ENCODE peak calls at places on chromosomes 13 and 19, in eight cellular contexts. Z, M, Y, E, X, B, D and A are unnamed samples. For H3K9me3, the result is how much of the 10 kb centered on the place peaks cover.

GRCh38 chr19:38023245-38023644 is 116.2 kb downstream of the SIPA1L3 start:
- DNase-seq in Z (no peak), M (no peak), Y (no peak), E (no peak), X (no peak), B (no peak), D (no peak), A (no peak)

GRCh38 chr13:39567569-39567968 is 35.4 kb downstream of the LHFPL6 start:
- DNase-seq in Z (no peak), M (no peak), Y (no peak), E (no peak), X (no peak), B (no peak), D (no peak), A (no peak)

GRCh38 chr19:42293539-42293938 is 8.4 kb upstream of the PRR19 start:
- DNase-seq in Z (no peak), M (no peak), Y (no peak), E (no peak), X (no peak), B (no peak), D (no peak), A (no peak)

GRCh38 chr19:15926484-15926883 is 7.8 kb downstream of the CYP4F11 start:
- DNase-seq in Z (no peak), M (no peak), Y (no peak), E (no peak), X (no peak), B (no peak), D (no peak), A (no peak)

GRCh38 chr13:50921706-50922105 is 12.1 kb downstream of the RNASEH2B start:
- DNase-seq in Z (no peak), M (no peak), Y (no peak), E (no peak), X (no peak), B (no peak), D (no peak), A (no peak)

GRCh38 chr13:43663474-43664090 is 123.2 kb downstream of the ENOX1 start:
- DNase-seq in Z (no peak), M (no peak), Y (no peak), E (no peak), X (no peak), B (no peak), D (no peak), A (no peak)

GRCh38 chr19:53538378-53539109 is 599 bp downstream of the ZNF331 start:
- DNase-seq in Z (no peak), M (no peak), Y (no peak), E (no peak), X (no peak), B (no peak), D (no peak), A (no peak)

GRCh38 chr13:49457221-49457620 is 13.1 kb downstream of the SETDB2 start:
- DNase-seq in Z (no peak), M (no peak), Y (no peak), E (no peak), X (no peak), B (no peak), D (no peak), A (no peak)

GRCh38 chr19:46254776-46255175 is 25.2 kb downstream of the IGFL1 start:
- DNase-seq in Z (no peak), M (no peak), Y (no peak), E (no peak), X (no peak), B (no peak), D (no peak), A (no peak)

GRCh38 chr19:40139533-40140287 is 49.0 kb upstream of the ZNF780A start:
- DNase-seq in Z (no peak), M (peak), Y (peak), E (no peak), X (no peak), B (no peak), D (peak), A (no peak)

GRCh38 chr19:30416375-30416774 is 44.2 kb downstream of the ZNF536 start:
- DNase-seq in Z (no peak), M (peak), Y (no peak), E (no peak), X (no peak), B (no peak), D (no peak), A (no peak)

GRCh38 chr19:30752876-30753275 is 380.7 kb downstream of the ZNF536 start:
- DNase-seq in Z (no peak), M (peak), Y (no peak), E (no peak), X (no peak), B (no peak), D (no peak), A (no peak)

GRCh38 chr13:42794572-42795275 is 13.3 kb downstream of the FAM216B start:
- DNase-seq in Z (no peak), M (no peak), Y (no peak), E (no peak), X (no peak), B (no peak), D (no peak), A (no peak)

GRCh38 chr13:51814825-51815650 is 11.1 kb upstream of the DHRS12 start:
- DNase-seq in Z (peak), M (no peak), Y (peak), E (peak), X (peak), B (no peak), D (peak), A (peak)

GRCh38 chr19:1221141-1221903 is 15.7 kb downstream of the STK11 start:
- DNase-seq in Z (peak), M (no peak), Y (no peak), E (peak), X (no peak), B (no peak), D (no peak), A (peak)

GRCh38 chr13:39016789-39017188 is 21.1 kb downstream of the PROSER1 start:
- DNase-seq in Z (no peak), M (no peak), Y (peak), E (no peak), X (peak), B (no peak), D (peak), A (no peak)

GRCh38 chr19:1252818-1253513 is 4.6 kb downstream of the MIDN start:
- DNase-seq in Z (peak), M (peak), Y (no peak), E (peak), X (peak), B (no peak), D (peak), A (peak)

GRCh38 chr19:54606891-54607781 is 13.7 kb downstream of the LILRA1 start:
- DNase-seq in Z (no peak), M (peak), Y (no peak), E (peak), X (no peak), B (no peak), D (no peak), A (no peak)

GRCh38 chr19:39661565-39661964 is 5.9 kb downstream of the LGALS16 start:
- DNase-seq in Z (no peak), M (no peak), Y (no peak), E (no peak), X (no peak), B (no peak), D (no peak), A (no peak)

GRCh38 chr13:112774448-112774792 is 84.6 kb downstream of the ATP11A start:
- DNase-seq in Z (no peak), M (no peak), Y (no peak), E (no peak), X (no peak), B (no peak), D (no peak), A (no peak)

GRCh38 chr13:78603240-78603947 is at the start of gene POU4F1:
- DNase-seq in Z (no peak), M (no peak), Y (peak), E (no peak), X (peak), B (no peak), D (peak), A (no peak)

GRCh38 chr19:48608798-48609263 is 2.3 kb downstream of the SPACA4 start:
- DNase-seq in Z (no peak), M (no peak), Y (peak), E (no peak), X (peak), B (no peak), D (peak), A (no peak)

GRCh38 chr19:45824041-45824471 is 8.9 kb upstream of the RSPH6A start:
- DNase-seq in Z (no peak), M (no peak), Y (no peak), E (peak), X (no peak), B (no peak), D (no peak), A (no peak)

GRCh38 chr13:30679483-30680330 is 55.6 kb upstream of the ALOX5AP start:
- DNase-seq in Z (no peak), M (no peak), Y (peak), E (no peak), X (no peak), B (no peak), D (no peak), A (no peak)

GRCh38 chr19:29927944-29928669 is 13.9 kb upstream of the URI1 start:
- DNase-seq in Z (no peak), M (no peak), Y (no peak), E (no peak), X (no peak), B (no peak), D (no peak), A (no peak)

GRCh38 chr13:27593267-27593666 is 27.1 kb downstream of the LNX2 start:
- DNase-seq in Z (no peak), M (no peak), Y (no peak), E (no peak), X (no peak), B (no peak), D (no peak), A (no peak)

GRCh38 chr19:22616659-22617058 is 17.5 kb upstream of the ZNF492 start:
- DNase-seq in Z (no peak), M (no peak), Y (no peak), E (no peak), X (no peak), B (no peak), D (no peak), A (no peak)

GRCh38 chr19:19860756-19861390 is 4.8 kb upstream of the ZNF253 start:
- DNase-seq in Z (no peak), M (no peak), Y (no peak), E (no peak), X (no peak), B (peak), D (peak), A (no peak)

GRCh38 chr19:45402469-45403070 is 2.3 kb downstream of the PPP1R13L start:
- DNase-seq in Z (no peak), M (no peak), Y (peak), E (peak), X (peak), B (no peak), D (peak), A (no peak)

GRCh38 chr19:32186542-32187330 is 158.7 kb upstream of the ZNF507 start:
- DNase-seq in Z (no peak), M (no peak), Y (no peak), E (no peak), X (no peak), B (no peak), D (no peak), A (no peak)

GRCh38 chr13:96052655-96053002 is 572 bp downstream of the UGGT2 start:
- DNase-seq in Z (no peak), M (no peak), Y (peak), E (no peak), X (no peak), B (no peak), D (peak), A (no peak)

GRCh38 chr19:39543477-39543857 is 3.5 kb upstream of the EID2 start:
- DNase-seq in Z (no peak), M (no peak), Y (no peak), E (no peak), X (no peak), B (no peak), D (no peak), A (no peak)

GRCh38 chr19:35562336-35562735 is 1.1 kb downstream of the ATP4A start:
- DNase-seq in Z (no peak), M (no peak), Y (no peak), E (no peak), X (no peak), B (no peak), D (no peak), A (no peak)

GRCh38 chr19:12617646-12618045 is 6.9 kb downstream of the ZNF791 start:
- DNase-seq in Z (no peak), M (no peak), Y (no peak), E (no peak), X (no peak), B (no peak), D (no peak), A (no peak)

GRCh38 chr13:113192279-113192678 is 16.2 kb downstream of the PCID2 start:
- DNase-seq in Z (no peak), M (no peak), Y (no peak), E (no peak), X (no peak), B (no peak), D (no peak), A (no peak)

GRCh38 chr19:246551-246950 is 44.7 kb downstream of the PLPP2 start:
- DNase-seq in Z (no peak), M (no peak), Y (no peak), E (no peak), X (peak), B (no peak), D (no peak), A (no peak)

GRCh38 chr19:43310221-43310620 is 40.9 kb upstream of the PSG9 start:
- DNase-seq in Z (no peak), M (peak), Y (no peak), E (no peak), X (no peak), B (no peak), D (no peak), A (no peak)

GRCh38 chr19:43308244-43308815 is 39.0 kb upstream of the PSG9 start:
- DNase-seq in Z (no peak), M (peak), Y (no peak), E (no peak), X (no peak), B (no peak), D (no peak), A (no peak)

GRCh38 chr19:43311706-43312105 is 41.8 kb upstream of the CD177 start:
- DNase-seq in Z (no peak), M (no peak), Y (no peak), E (no peak), X (no peak), B (no peak), D (no peak), A (no peak)

GRCh38 chr19:43313711-43314495 is 39.6 kb upstream of the CD177 start:
- DNase-seq in Z (no peak), M (peak), Y (no peak), E (no peak), X (no peak), B (no peak), D (no peak), A (no peak)

DNA sequence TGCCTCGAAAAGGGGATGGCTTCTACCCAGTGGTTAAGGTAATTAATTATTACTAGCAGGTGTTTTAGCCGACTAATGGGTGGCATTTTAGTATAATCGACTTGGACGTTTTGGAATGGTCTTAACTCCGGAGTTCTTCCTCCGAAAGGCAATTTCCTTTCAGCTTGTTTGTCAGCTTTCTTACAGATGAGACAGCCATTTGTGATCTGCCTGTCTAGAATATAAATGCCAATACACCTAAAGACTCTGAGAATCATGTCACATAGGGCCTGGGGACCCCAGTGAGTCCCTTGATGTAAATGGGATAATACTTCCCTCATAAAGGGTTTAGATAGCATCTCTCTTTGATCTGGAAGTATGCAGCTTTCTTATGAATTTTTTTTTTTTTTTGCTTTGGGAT is 41.9 kb upstream of the PSG9 start:
- DNase-seq in Z (no peak), M (no peak), Y (no peak), E (no peak), X (no peak), B (no peak), D (no peak), A (no peak)
- H3K9me3 ChIP-seq in Z (under half), M (under half), Y (under half), E (under half), X (under half), B (under half), D (under half), A (under half)

DNA sequence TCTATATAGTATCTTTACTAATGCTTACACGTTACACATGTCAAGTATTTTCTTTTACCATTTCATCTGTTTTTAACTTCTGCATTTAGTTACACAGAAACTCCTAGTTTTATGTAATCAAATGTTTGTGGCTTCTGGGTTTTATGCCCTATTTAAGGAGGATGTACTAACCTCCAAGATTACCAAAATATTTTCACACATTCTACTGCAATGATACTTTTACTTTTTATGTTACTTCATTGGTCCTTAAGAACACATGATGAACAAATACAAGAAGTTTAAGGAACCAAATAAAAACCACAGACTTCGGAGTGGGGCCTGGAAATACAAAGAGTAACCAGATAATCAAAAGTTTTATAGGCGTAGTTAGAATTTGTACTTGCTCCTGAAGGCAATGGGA is 37.2 kb downstream of the ZC3H13 start:
- DNase-seq in Z (no peak), M (no peak), Y (no peak), E (no peak), X (no peak), B (no peak), D (no peak), A (no peak)
- TF ChIP-seq EP300 in Z (no peak), M (no peak), Y (no peak), E (no peak), X (no peak), B (no peak), D (no peak), A (no peak)

GRCh38 chr13:76816394-76816793 is 69.8 kb downstream of the KCTD12 start:
- DNase-seq in Z (no peak), M (no peak), Y (no peak), E (no peak), X (no peak), B (no peak), D (no peak), A (no peak)

GRCh38 chr13:76823969-76824368 is 62.2 kb downstream of the KCTD12 start:
- DNase-seq in Z (no peak), M (no peak), Y (no peak), E (no peak), X (no peak), B (no peak), D (no peak), A (no peak)

GRCh38 chr13:76825415-76825814 is 60.8 kb downstream of the KCTD12 start:
- DNase-seq in Z (no peak), M (no peak), Y (no peak), E (no peak), X (no peak), B (no peak), D (no peak), A (no peak)

GRCh38 chr13:76822691-76823267 is 63.4 kb downstream of the KCTD12 start:
- DNase-seq in Z (no peak), M (no peak), Y (no peak), E (no peak), X (no peak), B (no peak), D (no peak), A (no peak)

GRCh38 chr13:76820759-76821158 is 65.4 kb downstream of the KCTD12 start:
- DNase-seq in Z (peak), M (no peak), Y (no peak), E (no peak), X (no peak), B (no peak), D (no peak), A (peak)
- TF ChIP-seq CTCF in Z (no peak), M (no peak), Y (no peak), E (no peak), X (no peak), B (no peak), D (no peak), A (no peak)

DNA sequence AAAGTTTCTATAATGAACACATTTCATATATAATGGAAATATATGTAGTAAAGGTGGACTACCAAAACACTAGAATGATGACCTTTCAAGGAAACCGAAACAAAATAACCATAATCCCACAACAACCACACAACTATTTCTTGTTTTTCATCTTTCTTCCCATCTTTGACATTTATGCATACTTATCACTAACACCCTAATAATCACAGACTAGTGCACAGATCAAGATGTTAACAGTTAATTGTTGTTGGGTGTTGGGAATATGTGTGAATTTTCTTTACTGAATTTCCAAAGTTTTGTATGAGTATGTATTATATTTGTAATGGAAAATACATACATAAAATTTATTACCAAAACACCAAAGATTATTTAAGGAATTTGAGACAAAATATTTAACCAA is 30.3 kb downstream of the PEG3 start:
- DNase-seq in Z (no peak), M (no peak), Y (no peak), E (no peak), X (no peak), B (no peak), D (no peak), A (no peak)
- H3K9me3 ChIP-seq in Z (under half), M (under half), Y (under half), E (under half), X (under half), B (half or more), D (under half), A (under half)

DNA sequence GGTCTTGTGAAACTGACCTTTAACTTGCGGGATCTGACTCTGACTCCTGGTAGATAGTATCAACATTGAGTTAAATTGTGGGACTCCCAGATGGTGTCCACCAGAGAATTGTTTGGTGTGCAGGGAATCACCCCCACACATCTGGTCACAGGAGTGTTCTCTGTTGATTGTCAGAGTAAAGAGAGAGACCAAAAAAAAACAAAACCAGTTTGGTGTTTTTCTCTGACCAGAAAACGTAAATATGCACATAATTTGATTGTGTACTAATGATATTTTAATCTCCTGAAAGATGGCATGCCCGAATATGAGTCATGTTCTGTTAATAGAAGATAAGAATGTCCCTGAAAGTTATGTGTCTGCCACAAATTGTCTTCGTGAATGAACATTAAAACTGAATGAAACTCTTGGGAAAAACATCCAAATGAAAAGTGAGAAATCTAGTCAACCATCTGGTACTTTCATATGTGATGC is 118.5 kb upstream of the GPC6 start:
- DNase-seq in Z (no peak), M (no peak), Y (no peak), E (no peak), X (no peak), B (no peak), D (no peak), A (no peak)
- TF ChIP-seq EP300 in Z (no peak), M (no peak), Y (no peak), E (no peak), X (no peak), B (no peak), D (no peak), A (no peak)